ENCODE peak calls at places on chromosomes 11 and 22, in eight cellular contexts. W is NCI-H524 treated with DMSO at 0.1 percent for 48 hours, Y is neural crest cell, M is NCI-H446, O is astrocyte of the spinal cord, N is AML-193, B is NAMALWA, R is fibroblast of mammary gland. F is an unnamed sample.

GRCh38 chr11:66969584-66970205 is 5.4 kb upstream of the C11orf86 start:
- DNase-seq in W (no peak), Y (no peak), M (no peak), O (peak), N (no peak), B (no peak), R (peak), F (no peak)

GRCh38 chr22:47053013-47053864 is 290.8 kb downstream of the TBC1D22A start:
- DNase-seq in W (no peak), Y (no peak), M (peak), O (no peak), N (no peak), B (no peak), R (no peak), F (no peak)

GRCh38 chr11:68408512-68408911 is 52.0 kb upstream of the PPP6R3 start:
- DNase-seq in W (no peak), Y (no peak), M (no peak), O (no peak), N (no peak), B (no peak), R (no peak), F (no peak)

GRCh38 chr11:54558919-54559318 is 44.9 kb downstream of the OR4C46 start:
- DNase-seq in W (no peak), Y (no peak), M (no peak), O (no peak), N (peak), B (peak), R (no peak), F (peak)

GRCh38 chr11:128843198-128843766 is 23.8 kb downstream of the KCNJ1 start:
- DNase-seq in W (no peak), Y (no peak), M (no peak), O (no peak), N (no peak), B (no peak), R (no peak), F (no peak)

GRCh38 chr22:32574397-32574796 is 99.8 kb downstream of the FBXO7 start:
- DNase-seq in W (no peak), Y (no peak), M (no peak), O (no peak), N (no peak), B (no peak), R (no peak), F (no peak)

GRCh38 chr11:65861533-65862183 is 1.4 kb downstream of the MUS81 start:
- DNase-seq in W (no peak), Y (no peak), M (no peak), O (no peak), N (no peak), B (no peak), R (no peak), F (no peak)

GRCh38 chr11:126233391-126233790 is 21.8 kb downstream of the FAM118B start:
- DNase-seq in W (no peak), Y (no peak), M (no peak), O (no peak), N (no peak), B (no peak), R (peak), F (no peak)

GRCh38 chr11:122423283-122423682 is 232.2 kb upstream of the UBASH3B start:
- DNase-seq in W (no peak), Y (no peak), M (no peak), O (no peak), N (no peak), B (no peak), R (no peak), F (no peak)

GRCh38 chr11:57426754-57427691 is at the start of gene SLC43A3:
- DNase-seq in W (no peak), Y (peak), M (peak), O (peak), N (peak), B (peak), R (peak), F (peak)

GRCh38 chr22:48950151-48950915 is 877.3 kb downstream of the BRD1 start:
- DNase-seq in W (no peak), Y (no peak), M (no peak), O (no peak), N (no peak), B (no peak), R (no peak), F (no peak)

GRCh38 chr22:30116362-30117117 is 36.3 kb downstream of the HORMAD2 start:
- DNase-seq in W (no peak), Y (no peak), M (no peak), O (peak), N (no peak), B (no peak), R (peak), F (no peak)

GRCh38 chr11:126352934-126353801 is 2.3 kb upstream of the ST3GAL4 start:
- DNase-seq in W (no peak), Y (no peak), M (no peak), O (peak), N (peak), B (peak), R (peak), F (peak)

GRCh38 chr22:32364210-32364609 is 6.5 kb downstream of the RFPL3 start:
- DNase-seq in W (no peak), Y (no peak), M (no peak), O (no peak), N (no peak), B (no peak), R (no peak), F (no peak)

GRCh38 chr11:61056566-61056965 is 45.7 kb upstream of the CD5 start:
- DNase-seq in W (no peak), Y (no peak), M (no peak), O (no peak), N (no peak), B (no peak), R (no peak), F (no peak)

GRCh38 chr11:75834728-75835127 is 19.7 kb downstream of the UVRAG start:
- DNase-seq in W (no peak), Y (no peak), M (no peak), O (no peak), N (no peak), B (no peak), R (no peak), F (no peak)

GRCh38 chr11:128841461-128842072 is 25.5 kb downstream of the KCNJ1 start:
- DNase-seq in W (no peak), Y (no peak), M (no peak), O (no peak), N (no peak), B (peak), R (no peak), F (no peak)

GRCh38 chr22:30861688-30862552 is 106.7 kb downstream of the MORC2 start:
- DNase-seq in W (no peak), Y (no peak), M (no peak), O (no peak), N (no peak), B (no peak), R (no peak), F (no peak)

GRCh38 chr11:134469627-134470026 is 57.6 kb upstream of the B3GAT1 start:
- DNase-seq in W (no peak), Y (no peak), M (no peak), O (no peak), N (no peak), B (peak), R (no peak), F (no peak)

GRCh38 chr22:45537734-45538181 is 35.1 kb downstream of the FBLN1 start:
- DNase-seq in W (no peak), Y (no peak), M (peak), O (peak), N (no peak), B (no peak), R (peak), F (no peak)

F was measured in ACHN.